ENCODE peak calls at places on chromosome 15, in seven cellular contexts. T is choroid plexus epithelial cell, F is lower lobe of right lung, S is BJ, M is body of pancreas, H is upper lobe of right lung, R is fibroblast of mammary gland. O is an unnamed sample.

GRCh38 chr15:63474810-63475316 is 29.5 kb upstream of the USP3 start:
- DNase-seq in T (no peak), F (peak), S (no peak), M (peak), H (no peak), R (peak), O (peak)

GRCh38 chr15:99426431-99427105 is 139.2 kb upstream of the MEF2A start:
- DNase-seq in T (no peak), F (no peak), S (no peak), M (no peak), H (peak), R (no peak), O (no peak)

GRCh38 chr15:45242289-45242688 is 9.7 kb upstream of the SLC28A2 start:
- DNase-seq in T (peak), F (no peak), S (no peak), M (no peak), H (no peak), R (no peak), O (peak)

GRCh38 chr15:40793216-40793989 is 13.5 kb upstream of the ZFYVE19 start:
- DNase-seq in T (peak), F (no peak), S (peak), M (peak), H (no peak), R (peak), O (no peak)

GRCh38 chr15:66945286-66945685 is 120.1 kb upstream of the SMAD3 start:
- DNase-seq in T (no peak), F (no peak), S (no peak), M (no peak), H (no peak), R (no peak), O (no peak)

GRCh38 chr15:56715220-56715619 is 18.1 kb downstream of the ZNF280D start:
- DNase-seq in T (no peak), F (no peak), S (no peak), M (no peak), H (no peak), R (no peak), O (no peak)

GRCh38 chr15:36232491-36232890 is 346.9 kb upstream of the CDIN1 start:
- DNase-seq in T (no peak), F (no peak), S (no peak), M (no peak), H (no peak), R (no peak), O (no peak)

GRCh38 chr15:90986790-90987507 is 7.4 kb downstream of the PRC1 start:
- DNase-seq in T (no peak), F (no peak), S (no peak), M (no peak), H (no peak), R (no peak), O (peak)

GRCh38 chr15:29820802-29821160 is 1.5 kb downstream of the TJP1 start:
- DNase-seq in T (no peak), F (no peak), S (no peak), M (no peak), H (no peak), R (no peak), O (no peak)
- H3K4me3 ChIP-seq in T (peak), F (peak), S (peak), M (peak), H (peak), R (peak), O (no peak)

DNA sequence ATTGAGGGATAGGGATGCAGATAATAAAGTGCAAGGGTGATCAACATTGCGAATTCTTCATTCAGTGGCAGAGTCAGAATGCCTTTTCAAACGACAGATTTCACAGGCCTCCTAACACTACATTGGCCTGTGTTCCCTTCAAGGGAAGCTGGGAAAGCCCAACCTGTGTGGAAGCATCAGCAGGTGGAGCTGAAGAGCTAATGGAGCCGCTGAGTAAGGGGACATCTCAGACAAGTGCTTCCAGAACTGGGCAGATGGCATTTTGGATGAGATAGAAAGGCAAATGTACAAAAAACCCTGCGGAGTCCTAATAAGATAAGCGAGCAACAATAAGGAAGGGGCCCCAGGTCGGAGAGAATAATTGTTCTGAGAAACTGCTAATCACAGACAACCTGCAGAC is 8.5 kb upstream of the SLC24A5 start:
- DNase-seq in T (peak), F (no peak), S (no peak), M (peak), H (no peak), R (peak), O (peak)
- TF ChIP-seq CTCF in T (peak), F (no peak), S (peak), M (peak), H (no peak), R (peak), O (peak)

DNA sequence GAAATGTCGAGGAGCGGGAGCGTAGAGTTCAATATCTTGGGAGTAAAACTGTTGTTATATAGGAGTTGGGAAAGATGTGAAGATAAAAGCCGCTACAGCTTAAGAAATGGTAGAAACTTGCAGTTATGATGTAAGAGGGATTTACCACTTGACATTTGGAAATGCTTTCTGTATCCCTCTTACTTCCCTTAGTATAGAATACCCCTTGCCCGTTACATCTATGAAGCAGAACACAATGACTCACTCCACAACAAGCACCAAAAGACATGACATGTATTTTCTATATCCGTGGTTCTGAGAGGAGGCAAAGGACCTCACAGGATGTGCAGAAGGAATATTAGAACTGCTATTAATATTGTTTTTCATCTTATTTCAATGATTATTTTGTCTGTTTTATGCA is 254.2 kb upstream of the NR2F2 start:
- DNase-seq in T (no peak), F (no peak), S (no peak), M (no peak), H (no peak), R (no peak), O (no peak)
- H3K4me3 ChIP-seq in T (no peak), F (no peak), S (no peak), M (no peak), H (no peak), R (no peak), O (no peak)

GRCh38 chr15:31207246-31207645 is 105.7 kb upstream of the TRPM1 start:
- DNase-seq in T (no peak), F (no peak), S (no peak), M (no peak), H (no peak), R (no peak), O (no peak)

GRCh38 chr15:31202953-31203352 is 101.4 kb upstream of the TRPM1 start:
- DNase-seq in T (no peak), F (no peak), S (no peak), M (no peak), H (no peak), R (no peak), O (peak)

GRCh38 chr15:31203999-31204398 is 102.5 kb upstream of the TRPM1 start:
- DNase-seq in T (no peak), F (no peak), S (no peak), M (no peak), H (no peak), R (no peak), O (no peak)

GRCh38 chr15:31208804-31209203 is 107.3 kb upstream of the TRPM1 start:
- DNase-seq in T (no peak), F (no peak), S (no peak), M (no peak), H (no peak), R (no peak), O (no peak)

GRCh38 chr15:31206386-31207174 is 105.1 kb upstream of the TRPM1 start:
- DNase-seq in T (no peak), F (no peak), S (no peak), M (no peak), H (no peak), R (no peak), O (no peak)
- TF ChIP-seq CTCF in T (no peak), F (no peak), S (no peak), M (no peak), H (peak), R (no peak), O (no peak)

DNA sequence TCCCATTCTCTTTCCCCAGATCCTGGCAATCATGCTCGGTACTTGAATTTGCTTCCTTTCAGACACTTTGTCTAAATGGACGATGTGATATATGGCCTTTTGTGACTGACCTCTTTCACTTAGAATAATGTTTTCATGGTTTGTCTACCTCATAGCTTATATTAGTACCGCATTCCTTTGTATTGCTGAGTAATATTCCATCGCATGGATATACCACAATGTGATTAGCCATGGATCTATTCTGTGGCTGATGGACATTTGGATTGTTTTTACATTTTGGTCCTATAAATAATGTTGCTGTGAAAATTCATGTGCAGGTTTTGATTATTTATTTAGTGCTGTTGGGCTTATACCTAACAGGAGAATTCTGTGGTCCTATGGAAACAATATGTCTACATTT is 458.6 kb downstream of the GABRG3 start:
- DNase-seq in T (no peak), F (no peak), S (no peak), M (no peak), H (no peak), R (no peak), O (no peak)
- H3K4me3 ChIP-seq in T (no peak), F (no peak), S (no peak), M (no peak), H (no peak), R (no peak), O (no peak)

GRCh38 chr15:92942706-92943105 is 42.6 kb downstream of the CHD2 start:
- DNase-seq in T (no peak), F (no peak), S (no peak), M (no peak), H (no peak), R (no peak), O (no peak)
- TF ChIP-seq CTCF in T (no peak), F (no peak), S (no peak), M (no peak), H (no peak), R (no peak), O (peak)

DNA sequence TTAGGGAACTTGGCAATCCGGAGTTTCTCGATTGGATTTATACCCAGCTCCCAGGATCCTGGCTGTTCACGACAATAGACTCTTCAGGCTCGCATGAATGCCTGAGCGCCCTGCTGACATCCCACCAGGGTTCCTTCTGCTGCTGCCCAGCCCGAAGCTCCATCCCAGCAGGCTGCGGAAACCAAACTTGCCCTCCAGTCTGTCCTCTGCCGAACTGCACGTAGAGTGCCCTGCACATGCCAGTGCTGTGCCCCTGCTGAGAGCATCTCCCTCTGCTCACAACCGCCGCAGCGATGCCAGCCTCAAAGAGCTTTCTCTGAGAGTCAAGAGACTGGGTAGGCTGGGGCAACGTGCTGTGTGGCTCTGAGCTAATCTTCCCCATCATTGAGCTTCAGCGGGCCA is 6.9 kb downstream of the ADAMTS7 start:
- DNase-seq in T (peak), F (no peak), S (no peak), M (no peak), H (peak), R (no peak), O (no peak)
- H3K4me3 ChIP-seq in T (no peak), F (no peak), S (no peak), M (no peak), H (no peak), R (no peak), O (no peak)